ENCODE peak calls at places on chromosome 13, in six cellular contexts. W, L, S, M, J and G are unnamed samples.

GRCh38 chr13:27954406-27954851 is 14.7 kb downstream of the CDX2 start:
- DNase-seq in W (no peak), L (peak; percentile 70), S (no peak), M (no peak), J (no peak), G (no peak)

GRCh38 chr13:109904218-109904617 is 117.8 kb upstream of the IRS2 start:
- DNase-seq in W (no peak), L (no peak), S (no peak), M (no peak), J (no peak), G (no peak)

GRCh38 chr13:41939403-41939802 is 21.5 kb downstream of the VWA8 start:
- DNase-seq in W (no peak), L (no peak), S (no peak), M (no peak), J (no peak), G (no peak)

GRCh38 chr13:33723772-33724435 is 94.0 kb upstream of the RFC3 start:
- DNase-seq in W (peak; percentile 44), L (peak; percentile 85), S (peak; percentile 7), M (peak; percentile 11), J (peak; percentile 66), G (peak; percentile 83)

GRCh38 chr13:110309159-110309476 is 2.0 kb downstream of the COL4A2 start:
- DNase-seq in W (no peak), L (no peak), S (no peak), M (no peak), J (no peak), G (no peak)

GRCh38 chr13:99386495-99386894 is 79.3 kb upstream of the GPR183 start:
- DNase-seq in W (no peak), L (peak; percentile 14), S (no peak), M (no peak), J (no peak), G (no peak)

GRCh38 chr13:46961719-46962118 is 64.9 kb upstream of the HTR2A start:
- DNase-seq in W (peak; percentile 41), L (no peak), S (no peak), M (no peak), J (peak; percentile 78), G (no peak)

GRCh38 chr13:109026266-109026665 is 396.9 kb downstream of the MYO16 start:
- DNase-seq in W (no peak), L (no peak), S (no peak), M (no peak), J (no peak), G (no peak)

GRCh38 chr13:35365885-35366284 is 110.6 kb downstream of the MAB21L1 start:
- DNase-seq in W (no peak), L (no peak), S (no peak), M (no peak), J (no peak), G (no peak)

GRCh38 chr13:102197193-102197592 is 204.7 kb downstream of the FGF14 start:
- DNase-seq in W (no peak), L (no peak), S (no peak), M (no peak), J (peak; percentile 19), G (peak; percentile 1)

GRCh38 chr13:25864116-25864515 is 187.7 kb downstream of the SHISA2 start:
- DNase-seq in W (no peak), L (no peak), S (no peak), M (no peak), J (no peak), G (no peak)

GRCh38 chr13:109545964-109546363 is 240.4 kb downstream of the IRS2 start:
- DNase-seq in W (no peak), L (no peak), S (no peak), M (no peak), J (no peak), G (no peak)

GRCh38 chr13:44155422-44156293 is 218.0 kb upstream of the SERP2 start:
- DNase-seq in W (no peak), L (no peak), S (no peak), M (no peak), J (no peak), G (no peak)

GRCh38 chr13:110200276-110200675 is 106.7 kb downstream of the COL4A1 start:
- DNase-seq in W (no peak), L (no peak), S (no peak), M (no peak), J (no peak), G (no peak)

GRCh38 chr13:102597029-102598015 is 536 bp downstream of the TPP2 start:
- DNase-seq in W (no peak), L (no peak), S (peak; percentile 1), M (no peak), J (peak; percentile 45), G (no peak)

GRCh38 chr13:53189162-53189561 is 160.5 kb downstream of the OLFM4 start:
- DNase-seq in W (no peak), L (no peak), S (no peak), M (no peak), J (no peak), G (no peak)

GRCh38 chr13:97967948-97968347 is 14.5 kb downstream of the IPO5 start:
- DNase-seq in W (no peak), L (no peak), S (no peak), M (no peak), J (peak; percentile 66), G (no peak)

GRCh38 chr13:111156421-111156820 is 41.3 kb downstream of the ARHGEF7 start:
- DNase-seq in W (no peak), L (no peak), S (no peak), M (no peak), J (no peak), G (no peak)

GRCh38 chr13:98557934-98558630 is 18.8 kb downstream of the STK24 start:
- DNase-seq in W (no peak), L (no peak), S (no peak), M (no peak), J (peak; percentile 65), G (no peak)

GRCh38 chr13:109126973-109127615 is 497.7 kb downstream of the MYO16 start:
- DNase-seq in W (no peak), L (no peak), S (no peak), M (no peak), J (no peak), G (no peak)

GRCh38 chr13:35499131-35500051 is 22.9 kb upstream of the MAB21L1 start:
- DNase-seq in W (no peak), L (no peak), S (no peak), M (no peak), J (no peak), G (no peak)

GRCh38 chr13:108033800-108034707 is 181.3 kb downstream of the LIG4 start:
- DNase-seq in W (no peak), L (no peak), S (no peak), M (no peak), J (no peak), G (peak; percentile 18)

GRCh38 chr13:75326173-75327131 is 155.5 kb downstream of the TBC1D4 start:
- DNase-seq in W (peak; percentile 5), L (no peak), S (peak; percentile 18), M (peak; percentile 16), J (peak; percentile 61), G (no peak)

GRCh38 chr13:98365291-98365690 is 188.2 kb upstream of the RNF113B start:
- DNase-seq in W (no peak), L (no peak), S (no peak), M (no peak), J (no peak), G (no peak)

GRCh38 chr13:23020246-23020843 is 160.4 kb upstream of the SGCG start:
- DNase-seq in W (peak; percentile 19), L (peak; percentile 56), S (no peak), M (no peak), J (peak; percentile 23), G (peak; percentile 53)

GRCh38 chr13:53683146-53683545 is 654.5 kb downstream of the OLFM4 start:
- DNase-seq in W (no peak), L (no peak), S (no peak), M (no peak), J (no peak), G (no peak)

GRCh38 chr13:63731896-63732295 is 2316.2 kb upstream of the PCDH20 start:
- DNase-seq in W (no peak), L (peak; percentile 36), S (no peak), M (no peak), J (no peak), G (peak; percentile 15)

GRCh38 chr13:41916173-41916954 is 44.5 kb downstream of the VWA8 start:
- DNase-seq in W (peak; percentile 35), L (no peak), S (no peak), M (no peak), J (peak; percentile 90), G (no peak)

GRCh38 chr13:48151766-48152165 is 56.9 kb upstream of the MED4 start:
- DNase-seq in W (no peak), L (no peak), S (no peak), M (no peak), J (peak; percentile 40), G (no peak)

GRCh38 chr13:62747629-62748028 is 1332.0 kb upstream of the PCDH20 start:
- DNase-seq in W (no peak), L (no peak), S (no peak), M (no peak), J (no peak), G (no peak)

GRCh38 chr13:36862002-36862706 is 43.1 kb downstream of the RFXAP start:
- DNase-seq in W (no peak), L (no peak), S (no peak), M (no peak), J (peak; percentile 9), G (no peak)

GRCh38 chr13:96020155-96020575 is 33.0 kb downstream of the UGGT2 start:
- DNase-seq in W (peak; percentile 9), L (peak; percentile 61), S (no peak), M (no peak), J (peak; percentile 50), G (peak; percentile 75)